ENCODE peak calls at places on chromosomes 13 and 19, in eight cellular contexts. C is astrocyte; P is CD8-positive, alpha-beta T cell; O is brain microvascular endothelial cell; Z is naive thymus-derived CD4-positive, alpha-beta T cell; N is cardiac muscle cell; K is tibial nerve; E is left lung. W is an unnamed sample.

GRCh38 chr19:44552324-44552723 is 22.8 kb upstream of the CEACAM20 start:
- DNase-seq in C (no peak), P (no peak), O (peak), Z (no peak), N (peak), K (no peak), E (no peak), W (no peak)

GRCh38 chr13:29858667-29859066 is 8.2 kb upstream of the UBL3 start:
- DNase-seq in C (peak), P (no peak), O (no peak), Z (no peak), N (no peak), K (no peak), E (no peak), W (no peak)

GRCh38 chr19:22620401-22620800 is 13.7 kb upstream of the ZNF492 start:
- DNase-seq in C (no peak), P (no peak), O (no peak), Z (no peak), N (no peak), K (no peak), E (no peak), W (no peak)

GRCh38 chr13:106230450-106230849 is 305.0 kb downstream of the EFNB2 start:
- DNase-seq in C (peak), P (no peak), O (peak), Z (no peak), N (no peak), K (no peak), E (no peak), W (no peak)

GRCh38 chr19:31515931-31516330 is 166.7 kb upstream of the TSHZ3 start:
- DNase-seq in C (no peak), P (no peak), O (no peak), Z (no peak), N (no peak), K (no peak), E (no peak), W (no peak)

GRCh38 chr19:41001243-41001971 is 10.3 kb downstream of the CYP2B6 start:
- DNase-seq in C (no peak), P (no peak), O (no peak), Z (no peak), N (no peak), K (no peak), E (no peak), W (no peak)

GRCh38 chr13:84433024-84433423 is 550.8 kb upstream of the SLITRK1 start:
- DNase-seq in C (peak), P (no peak), O (peak), Z (no peak), N (no peak), K (no peak), E (no peak), W (no peak)

GRCh38 chr13:110347535-110348308 is 40.6 kb downstream of the COL4A2 start:
- DNase-seq in C (peak), P (no peak), O (peak), Z (no peak), N (no peak), K (no peak), E (no peak), W (no peak)

GRCh38 chr13:112844879-112845278 is 124.1 kb upstream of the MCF2L start:
- DNase-seq in C (no peak), P (no peak), O (no peak), Z (no peak), N (no peak), K (no peak), E (no peak), W (no peak)

GRCh38 chr19:49423985-49424303 is 703 bp upstream of the PTH2 start:
- DNase-seq in C (no peak), P (no peak), O (no peak), Z (no peak), N (no peak), K (no peak), E (no peak), W (no peak)

GRCh38 chr13:78586706-78587105 is 16.6 kb downstream of the POU4F1 start:
- DNase-seq in C (no peak), P (no peak), O (no peak), Z (no peak), N (peak), K (no peak), E (no peak), W (no peak)

GRCh38 chr19:347946-348861 is 3.6 kb upstream of the MIER2 start:
- DNase-seq in C (no peak), P (no peak), O (no peak), Z (no peak), N (no peak), K (no peak), E (no peak), W (no peak)

GRCh38 chr13:76687467-76687866 is 198.7 kb downstream of the KCTD12 start:
- DNase-seq in C (no peak), P (no peak), O (no peak), Z (no peak), N (no peak), K (no peak), E (no peak), W (no peak)

GRCh38 chr13:33249066-33249465 is 36.5 kb downstream of the STARD13 start:
- DNase-seq in C (peak), P (no peak), O (peak), Z (no peak), N (no peak), K (no peak), E (no peak), W (no peak)

GRCh38 chr19:51422053-51422448 is 4.6 kb upstream of the SIGLEC10 start:
- DNase-seq in C (peak), P (peak), O (peak), Z (peak), N (peak), K (peak), E (peak), W (peak)

GRCh38 chr19:36120092-36120983 is 5.1 kb downstream of the TBCB start:
- DNase-seq in C (no peak), P (no peak), O (no peak), Z (no peak), N (no peak), K (no peak), E (no peak), W (no peak)

GRCh38 chr13:48304132-48304876 is 753 bp downstream of the RB1 start:
- DNase-seq in C (peak), P (no peak), O (peak), Z (peak), N (peak), K (no peak), E (peak), W (no peak)

GRCh38 chr13:28867564-28867963 is 47.4 kb downstream of the MTUS2 start:
- DNase-seq in C (no peak), P (no peak), O (no peak), Z (no peak), N (no peak), K (no peak), E (no peak), W (no peak)

GRCh38 chr13:96431044-96431581 is 341.2 kb downstream of the HS6ST3 start:
- DNase-seq in C (no peak), P (no peak), O (no peak), Z (no peak), N (no peak), K (no peak), E (no peak), W (no peak)

GRCh38 chr13:34990399-34991224 is 48.5 kb downstream of the NBEA start:
- DNase-seq in C (no peak), P (no peak), O (no peak), Z (no peak), N (no peak), K (no peak), E (no peak), W (no peak)

GRCh38 chr13:30334663-30335386 is 27.5 kb upstream of the KATNAL1 start:
- DNase-seq in C (no peak), P (no peak), O (no peak), Z (peak), N (peak), K (no peak), E (no peak), W (no peak)

GRCh38 chr19:281156-281853 is 9.9 kb downstream of the PLPP2 start:
- DNase-seq in C (no peak), P (no peak), O (no peak), Z (no peak), N (no peak), K (no peak), E (no peak), W (no peak)

GRCh38 chr13:62512194-62513141 is 1096.8 kb upstream of the PCDH20 start:
- DNase-seq in C (no peak), P (no peak), O (peak), Z (peak), N (peak), K (no peak), E (no peak), W (peak)

GRCh38 chr13:24605923-24606372 is 74.3 kb upstream of the ATP12A start:
- DNase-seq in C (no peak), P (no peak), O (peak), Z (peak), N (no peak), K (no peak), E (no peak), W (no peak)

GRCh38 chr19:10501971-10502523 is 1.1 kb downstream of the KEAP1 start:
- DNase-seq in C (no peak), P (no peak), O (peak), Z (no peak), N (peak), K (peak), E (peak), W (peak)

GRCh38 chr13:30148171-30148754 is 159.1 kb downstream of the KATNAL1 start:
- DNase-seq in C (no peak), P (peak), O (no peak), Z (peak), N (no peak), K (no peak), E (no peak), W (no peak)

GRCh38 chr19:17862711-17863519 is 3.2 kb downstream of the RPL18A start:
- DNase-seq in C (no peak), P (no peak), O (no peak), Z (no peak), N (no peak), K (no peak), E (no peak), W (no peak)
- H3K27ac ChIP-seq in C (no peak), P (no peak), O (no peak), Z (no peak), N (no peak), K (no peak), E (peak), W (no peak)

DNA sequence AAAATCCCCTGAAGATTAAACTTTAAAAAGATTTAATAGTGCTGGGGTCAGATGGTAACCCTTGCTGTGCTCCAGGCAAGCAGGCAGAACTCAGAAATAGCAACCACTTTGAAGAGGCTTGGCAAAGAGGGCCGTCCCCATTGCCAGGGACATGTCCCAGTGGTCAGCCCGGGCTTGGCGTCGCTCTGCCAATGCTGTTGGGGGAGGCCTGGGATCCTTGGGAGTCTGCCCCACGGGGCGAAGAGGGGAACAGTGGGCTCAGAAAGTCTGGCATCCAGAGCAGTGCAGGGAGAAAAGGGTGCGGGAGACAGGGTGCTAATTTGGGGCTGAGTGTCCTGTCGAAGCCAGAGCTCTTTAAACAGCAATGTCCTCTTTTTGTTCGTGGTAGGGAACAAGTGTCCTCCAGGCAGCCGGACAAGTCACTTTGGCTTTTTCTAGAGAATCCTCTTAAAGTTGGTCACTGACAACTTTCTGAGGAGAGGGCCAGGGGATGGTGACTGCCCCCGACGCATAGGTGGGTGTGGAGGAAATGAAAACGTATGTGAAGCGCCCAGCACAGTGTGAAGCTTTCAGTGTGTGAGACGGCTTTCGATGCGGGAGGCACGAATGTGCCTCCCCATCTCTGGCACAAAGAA is 46.0 kb upstream of the ZNF536 start:
- DNase-seq in C (no peak), P (no peak), O (no peak), Z (no peak), N (no peak), K (no peak), E (no peak), W (peak)
- H3K4me3 ChIP-seq in C (no peak), P (no peak), O (no peak), Z (no peak), N (no peak), K (no peak), E (no peak), W (no peak)

DNA sequence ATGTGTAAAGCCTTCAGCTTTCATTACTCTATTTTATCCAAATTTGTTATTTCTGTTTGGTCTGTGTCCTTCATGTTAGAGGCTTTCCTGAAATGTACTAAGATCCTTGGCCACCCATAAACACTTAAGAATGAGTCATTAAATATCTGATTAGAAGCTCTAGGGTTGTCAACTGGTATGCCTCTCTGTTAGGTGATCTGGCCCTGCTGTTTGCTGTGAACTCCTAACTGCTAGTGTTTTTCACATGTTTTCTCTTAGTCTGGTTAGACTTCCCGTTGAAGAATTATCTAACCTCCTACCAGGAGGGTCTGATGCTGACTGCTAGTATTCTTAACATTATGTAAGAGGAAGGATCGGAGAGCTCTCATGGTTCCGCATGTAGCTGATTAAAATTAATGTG is 207.0 kb upstream of the SPRY2 start:
- DNase-seq in C (no peak), P (no peak), O (peak), Z (no peak), N (no peak), K (no peak), E (no peak), W (no peak)
- H3K27ac ChIP-seq in C (no peak), P (no peak), O (no peak), Z (no peak), N (no peak), K (no peak), E (no peak), W (no peak)

DNA sequence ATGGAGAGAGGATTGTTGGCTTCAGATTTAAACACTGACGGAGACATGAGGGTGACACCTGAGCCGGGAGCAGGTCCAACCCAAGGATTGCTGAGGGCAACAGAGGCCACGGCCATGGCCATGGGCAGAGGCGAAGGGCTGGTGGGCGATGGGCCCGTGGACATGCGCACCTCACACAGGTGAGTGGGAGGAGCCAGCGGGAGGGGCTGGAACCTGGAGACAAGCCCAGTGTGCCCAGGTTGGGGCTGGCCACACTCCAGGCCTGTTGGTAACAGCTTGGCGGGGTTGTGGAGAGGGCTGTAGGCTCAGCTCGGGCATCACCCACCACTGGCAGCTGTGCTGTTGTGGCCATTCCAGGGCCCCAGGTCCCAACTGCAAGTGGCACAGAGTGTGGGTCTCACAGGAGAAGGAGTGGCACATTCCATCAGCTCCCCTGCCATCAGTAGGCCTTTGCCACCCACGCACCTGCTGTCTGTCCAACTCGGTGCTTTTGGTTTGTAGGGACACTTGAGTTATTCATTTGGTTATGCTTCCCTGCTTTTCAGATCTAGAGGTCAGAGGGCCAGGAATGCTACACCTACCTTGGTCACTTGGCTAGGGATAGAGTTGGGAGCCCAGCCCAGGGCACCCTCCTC is 49.8 kb downstream of the TSSK6 start:
- DNase-seq in C (no peak), P (no peak), O (no peak), Z (no peak), N (no peak), K (no peak), E (no peak), W (no peak)
- H3K4me3 ChIP-seq in C (no peak), P (no peak), O (no peak), Z (no peak), N (no peak), K (no peak), E (no peak), W (no peak)

GRCh38 chr19:35107541-35107939 is 8.1 kb upstream of the FXYD3 start:
- DNase-seq in C (peak), P (no peak), O (peak), Z (no peak), N (no peak), K (peak), E (no peak), W (no peak)

GRCh38 chr19:35108730-35109129 is 6.9 kb upstream of the FXYD3 start:
- DNase-seq in C (no peak), P (no peak), O (no peak), Z (no peak), N (no peak), K (no peak), E (no peak), W (no peak)

GRCh38 chr19:35109395-35110112 is 6.1 kb upstream of the FXYD3 start:
- DNase-seq in C (no peak), P (no peak), O (no peak), Z (no peak), N (no peak), K (no peak), E (no peak), W (no peak)

GRCh38 chr19:35112995-35113693 is 2.5 kb upstream of the FXYD3 start:
- DNase-seq in C (no peak), P (no peak), O (no peak), Z (no peak), N (no peak), K (no peak), E (no peak), W (no peak)

DNA sequence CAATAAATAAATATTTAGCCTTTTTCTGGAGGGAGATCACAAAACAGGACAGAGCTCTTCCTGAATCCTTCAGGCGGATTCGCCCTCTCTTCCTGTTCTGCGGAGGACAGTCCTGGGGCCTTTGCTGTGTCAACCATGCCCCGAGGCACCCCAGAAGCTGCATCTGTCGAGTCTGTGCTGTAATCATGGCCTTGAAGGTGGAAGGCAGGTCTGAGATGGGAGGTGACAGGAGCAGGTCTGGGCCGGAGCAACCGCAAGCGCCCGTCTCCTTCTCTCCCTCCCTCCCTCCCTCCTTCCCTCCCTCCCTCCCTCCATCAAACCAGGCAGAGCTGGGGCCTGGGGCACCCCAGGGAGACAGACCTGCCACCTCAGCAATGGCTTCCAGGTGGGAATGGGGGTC is 4.6 kb upstream of the FXYD3 start:
- DNase-seq in C (no peak), P (no peak), O (no peak), Z (no peak), N (no peak), K (no peak), E (no peak), W (no peak)
- H3K27ac ChIP-seq in C (no peak), P (no peak), O (no peak), Z (no peak), N (no peak), K (peak), E (no peak), W (peak)

GRCh38 chr13:94140027-94140426 is 339.5 kb downstream of the DCT start:
- DNase-seq in C (no peak), P (no peak), O (no peak), Z (no peak), N (no peak), K (no peak), E (no peak), W (no peak)
- H3K4me3 ChIP-seq in C (no peak), P (no peak), O (no peak), Z (no peak), N (no peak), K (no peak), E (no peak), W (no peak)

GRCh38 chr13:41458187-41458938 is 1.0 kb downstream of the RGCC start:
- DNase-seq in C (peak), P (no peak), O (no peak), Z (peak), N (peak), K (no peak), E (peak), W (peak)

GRCh38 chr13:41455725-41456419 is 1.5 kb upstream of the RGCC start:
- DNase-seq in C (no peak), P (no peak), O (no peak), Z (peak), N (no peak), K (no peak), E (no peak), W (no peak)

GRCh38 chr13:41458939-41459753 is 1.8 kb downstream of the RGCC start:
- DNase-seq in C (no peak), P (no peak), O (peak), Z (peak), N (peak), K (no peak), E (peak), W (no peak)

GRCh38 chr13:41456768-41457588 is at the start of gene RGCC:
- DNase-seq in C (peak), P (peak), O (peak), Z (peak), N (peak), K (peak), E (peak), W (peak)

GRCh38 chr13:41457589-41458186 is 338 bp downstream of the RGCC start:
- DNase-seq in C (no peak), P (no peak), O (no peak), Z (peak), N (no peak), K (no peak), E (no peak), W (peak)
- H3K27ac ChIP-seq in C (no peak), P (peak), O (no peak), Z (peak), N (no peak), K (peak), E (peak), W (peak)

DNA sequence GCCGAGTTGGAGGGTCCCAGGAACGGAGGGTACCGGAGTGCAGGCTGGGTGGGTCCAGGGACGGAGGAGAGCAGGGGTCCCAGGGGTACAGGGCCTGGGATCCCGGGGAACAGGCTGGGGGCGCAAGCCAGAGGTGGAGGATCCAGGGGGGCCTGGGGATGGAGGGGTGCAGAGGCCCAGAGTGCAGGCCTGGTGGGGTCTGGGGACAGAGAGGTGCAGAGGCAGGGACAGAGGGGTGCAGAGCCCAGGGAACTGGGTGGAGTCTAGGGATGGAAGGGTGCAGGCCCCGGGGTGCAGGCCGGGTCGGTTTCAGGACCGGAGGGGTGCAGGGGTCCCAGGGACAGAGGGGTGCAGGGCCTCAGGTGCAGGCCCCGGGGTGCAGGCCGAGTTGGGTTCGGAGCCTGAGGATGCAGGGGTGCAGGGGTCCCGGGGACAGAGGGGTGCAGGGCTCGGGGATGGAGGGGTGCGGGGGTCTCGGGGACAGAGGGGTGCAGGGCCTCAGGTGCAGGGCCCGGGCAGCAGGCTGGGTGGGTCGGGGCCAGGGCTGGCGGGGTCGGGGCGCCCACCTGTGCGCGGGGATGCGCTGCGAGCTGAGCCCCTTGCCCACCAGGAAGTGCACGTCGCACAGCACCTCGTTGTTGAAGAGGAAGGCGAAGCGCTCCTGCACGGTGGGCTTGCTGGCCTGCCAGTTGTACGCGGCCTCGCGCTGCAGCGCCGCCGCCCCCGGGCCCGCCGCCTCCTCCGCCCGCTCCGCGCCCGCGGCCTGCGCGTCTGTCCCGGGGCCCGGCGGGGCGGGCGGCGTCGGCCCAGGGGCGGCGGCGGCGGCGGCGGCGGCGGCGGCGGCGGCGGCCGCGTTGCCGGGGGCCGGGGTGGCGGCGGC is 543 bp downstream of the BTBD2 start:
- DNase-seq in C (no peak), P (no peak), O (no peak), Z (no peak), N (peak), K (no peak), E (no peak), W (peak)
- H3K4me3 ChIP-seq in C (peak), P (peak), O (peak), Z (no peak), N (peak), K (peak), E (peak), W (peak)

W was measured in suprapubic skin.